ENCODE peak calls at places on chromosomes 13 and 19, in eight cellular contexts. R is lung, F is heart right ventricle, B is body of pancreas, P is HCT116, N is IMR-90, V is upper lobe of right lung, A is left lung. H is an unnamed sample.

GRCh38 chr19:31515931-31516330 is 166.7 kb upstream of the TSHZ3 start:
- ATAC-seq in R (no peak), A (no peak), V (no peak), F (no peak), N (no peak), B (no peak), P (no peak), H (no peak)

GRCh38 chr19:40700083-40700482 is 9.6 kb upstream of the NUMBL start:
- ATAC-seq in V (no peak), R (no peak), A (no peak), N (no peak), B (no peak), P (no peak), F (no peak), H (no peak)

GRCh38 chr13:93740334-93740733 is 513.7 kb downstream of the GPC6 start:
- ATAC-seq in B (no peak), F (no peak), N (peak; percentile 35), A (peak; percentile 45), V (no peak), P (no peak), R (no peak), H (no peak)

GRCh38 chr19:2517881-2518601 is 42.1 kb downstream of the GADD45B start:
- ATAC-seq in R (no peak), N (no peak), B (no peak), A (no peak), V (no peak), F (peak; percentile 6), P (peak; percentile 71), H (no peak)

GRCh38 chr19:12513531-12514061 is 29.0 kb upstream of the ZNF709 start:
- ATAC-seq in A (no peak), P (no peak), R (no peak), B (peak; percentile 33), N (no peak), F (peak; percentile 90), V (peak; percentile 41), H (peak; percentile 68)

GRCh38 chr13:102571075-102571474 is 25.7 kb upstream of the TPP2 start:
- ATAC-seq in N (no peak), R (no peak), P (peak; percentile 78), F (no peak), B (no peak), A (no peak), V (no peak), H (no peak)

GRCh38 chr13:23711355-23711754 is 141.1 kb downstream of the TNFRSF19 start:
- ATAC-seq in P (no peak), B (no peak), R (no peak), A (no peak), V (no peak), F (no peak), N (no peak), H (no peak)

GRCh38 chr13:111166882-111167281 is 51.8 kb downstream of the ARHGEF7 start:
- ATAC-seq in P (no peak), R (no peak), N (no peak), A (no peak), V (no peak), B (no peak), F (no peak), H (no peak)

GRCh38 chr13:75813323-75813722 is 177.2 kb downstream of the LMO7 start:
- ATAC-seq in B (no peak), F (peak; percentile 93), A (peak; percentile 4), V (peak; percentile 47), N (no peak), P (no peak), R (no peak), H (no peak)

GRCh38 chr13:97851269-97851668 is 102.2 kb upstream of the IPO5 start:
- ATAC-seq in V (no peak), N (no peak), F (no peak), P (no peak), A (no peak), B (no peak), R (no peak), H (no peak)

GRCh38 chr19:58397533-58398037 is 2.1 kb downstream of the RNF225 start:
- ATAC-seq in R (no peak), N (no peak), P (no peak), B (no peak), F (no peak), V (no peak), A (no peak), H (no peak)

GRCh38 chr19:17555929-17556813 is 722 bp downstream of the COLGALT1 start:
- ATAC-seq in A (peak; percentile 65), N (peak; percentile 63), R (peak; percentile 54), P (peak; percentile 41), F (peak; percentile 55), V (peak; percentile 74), B (peak; percentile 30), H (peak; percentile 27)

GRCh38 chr13:111139874-111140561 is 24.9 kb downstream of the ARHGEF7 start:
- ATAC-seq in R (no peak), B (no peak), V (no peak), P (no peak), A (no peak), F (no peak), N (no peak), H (no peak)

DNA sequence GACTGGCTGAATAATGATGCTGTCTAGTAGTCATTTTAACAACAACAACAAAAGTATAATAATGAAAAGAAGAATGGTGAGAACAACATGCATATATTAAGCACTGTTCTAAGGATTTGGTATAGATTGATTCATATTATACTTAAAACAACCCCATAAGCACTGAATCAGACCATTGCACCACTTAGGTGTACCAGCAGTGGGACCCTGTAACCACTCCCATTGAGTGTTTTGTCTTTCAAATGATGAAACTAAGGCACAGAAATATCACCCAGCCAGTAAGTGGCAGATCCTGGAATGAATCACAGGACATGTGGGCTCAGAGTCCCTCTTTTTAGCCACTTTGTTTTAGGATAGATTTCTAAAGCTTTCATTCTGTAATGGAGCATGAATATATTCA is 14.9 kb upstream of the TNFSF11 start:
- ATAC-seq in N (no peak), B (no peak), R (no peak), P (no peak), V (no peak), F (no peak), A (no peak), H (no peak)
- H3K4me3 ChIP-seq in N (no peak overlapping the region), B (no peak overlapping the region), R (no peak overlapping the region), P (no peak overlapping the region), V (no peak overlapping the region), F (no peak overlapping the region), A (no peak overlapping the region), H (no peak overlapping the region)

GRCh38 chr19:54896036-54896435 is 9.9 kb upstream of the NCR1 start:
- ATAC-seq in B (no peak), N (no peak), R (no peak), F (no peak), A (no peak), V (no peak), P (no peak), H (no peak)
- H3K4me3 ChIP-seq in B (no peak overlapping the region), N (no peak overlapping the region), R (no peak overlapping the region), F (no peak overlapping the region), A (no peak overlapping the region), V (no peak overlapping the region), P (no peak overlapping the region), H (no peak overlapping the region)

GRCh38 chr13:50843256-50844043 is at the start of gene DLEU7:
- ATAC-seq in B (no peak), V (peak; percentile 19), F (peak; percentile 47), A (peak; percentile 27), N (no peak), R (no peak), P (no peak), H (no peak)

GRCh38 chr13:50845211-50845610 is 1.7 kb upstream of the DLEU7 start:
- ATAC-seq in B (no peak), P (no peak), N (no peak), V (no peak), A (no peak), R (no peak), F (no peak), H (no peak)

GRCh38 chr13:50842246-50842645 is 1.2 kb downstream of the DLEU7 start:
- ATAC-seq in P (no peak), A (no peak), F (no peak), B (no peak), R (no peak), V (no peak), N (no peak), H (no peak)

GRCh38 chr13:50844181-50844875 is 836 bp upstream of the DLEU7 start:
- ATAC-seq in F (no peak), V (no peak), N (no peak), B (no peak), R (no peak), P (no peak), A (no peak), H (no peak)

DNA sequence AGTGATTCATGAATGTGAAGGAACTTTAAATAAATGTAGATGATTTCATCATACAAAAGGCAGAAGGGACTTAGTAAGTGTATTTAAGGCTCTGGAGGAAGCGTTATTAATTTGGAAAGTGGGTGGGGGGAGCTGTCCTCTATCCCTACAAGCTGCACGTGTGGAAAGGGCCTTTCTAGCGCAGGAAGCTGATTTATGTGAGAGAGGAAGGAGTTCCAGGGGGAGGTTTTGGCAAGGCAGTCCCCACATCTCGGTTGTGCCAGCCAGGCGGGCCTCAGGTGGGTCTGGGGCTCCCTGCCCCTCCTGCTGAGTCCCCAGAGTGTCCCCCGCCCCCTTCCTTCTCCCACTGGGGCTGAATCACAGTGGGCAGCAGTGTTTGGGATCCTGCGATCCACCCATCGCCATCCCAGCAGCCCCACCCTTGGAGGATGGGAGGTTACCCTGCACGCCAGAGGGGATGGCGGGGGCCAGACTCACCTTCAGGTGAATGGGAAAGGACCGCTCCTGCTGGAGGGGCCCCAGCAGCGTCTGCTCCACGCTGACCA is 709 bp downstream of the DLEU7 start:
- ATAC-seq in F (no peak), B (no peak), A (no peak), N (no peak), V (peak; percentile 22), R (no peak), P (no peak), H (no peak)
- H3K4me3 ChIP-seq in F (peak overlapping the region; percentile 38), B (no peak overlapping the region), A (no peak overlapping the region), N (no peak overlapping the region), V (no peak overlapping the region), R (no peak overlapping the region), P (no peak overlapping the region), H (no peak overlapping the region)

GRCh38 chr19:29927944-29928669 is 13.9 kb upstream of the URI1 start:
- ATAC-seq in R (no peak), A (no peak), P (no peak), V (no peak), F (no peak), B (no peak), N (no peak), H (no peak)

GRCh38 chr19:29922972-29923371 is 19.1 kb upstream of the URI1 start:
- ATAC-seq in R (no peak), P (no peak), B (no peak), F (no peak), N (no peak), A (no peak), V (no peak), H (no peak)

GRCh38 chr19:29926801-29927200 is 15.2 kb upstream of the URI1 start:
- ATAC-seq in A (no peak), F (no peak), B (no peak), R (no peak), P (no peak), V (no peak), N (no peak), H (no peak)

GRCh38 chr19:29926031-29926430 is 16.0 kb upstream of the URI1 start:
- ATAC-seq in N (no peak), F (no peak), P (no peak), A (no peak), R (no peak), V (no peak), B (no peak), H (no peak)

GRCh38 chr19:29923653-29924052 is 18.4 kb upstream of the URI1 start:
- ATAC-seq in R (no peak), F (no peak), V (no peak), B (no peak), P (no peak), A (no peak), N (no peak), H (no peak)
- H3K4me3 ChIP-seq in R (no peak overlapping the region), F (no peak overlapping the region), V (no peak overlapping the region), B (no peak overlapping the region), P (no peak overlapping the region), A (no peak overlapping the region), N (no peak overlapping the region), H (no peak overlapping the region)